ENCODE peak calls at places on chromosomes 13 and 19, in ten cellular contexts. One of them, this sample, is unnamed.

GRCh38 chr13:28718186-28718537 is 608 bp downstream of the SLC46A3 start:
- DNase-seq in upper lobe of right lung: no peak
- DNase-seq in suprapubic skin: no peak
- DNase-seq in prostate gland: no peak
- DNase-seq in left lung: no peak
- DNase-seq in AG04450: no peak
- DNase-seq in lower lobe of right lung: no peak
- DNase-seq in CD4-positive, alpha-beta T cell: no peak
- DNase-seq in endothelial cell of umbilical vein: peak; percentile 55
- DNase-seq in endodermal cell: no peak
- DNase-seq in this sample: no peak

GRCh38 chr13:102901615-102902305 is 55.9 kb downstream of the ERCC5 start:
- DNase-seq in suprapubic skin: no peak
- DNase-seq in CD4-positive, alpha-beta T cell: no peak
- DNase-seq in AG04450: no peak
- DNase-seq in prostate gland: no peak
- DNase-seq in endothelial cell of umbilical vein: no peak
- DNase-seq in lower lobe of right lung: no peak
- DNase-seq in upper lobe of right lung: no peak
- DNase-seq in left lung: no peak
- DNase-seq in endodermal cell: no peak
- DNase-seq in this sample: no peak

GRCh38 chr13:28548872-28549271 is 53.9 kb upstream of the FLT1 start:
- DNase-seq in CD4-positive, alpha-beta T cell: no peak
- DNase-seq in AG04450: no peak
- DNase-seq in endodermal cell: peak; percentile 74
- DNase-seq in suprapubic skin: no peak
- DNase-seq in endothelial cell of umbilical vein: no peak
- DNase-seq in lower lobe of right lung: no peak
- DNase-seq in prostate gland: no peak
- DNase-seq in left lung: no peak
- DNase-seq in upper lobe of right lung: no peak
- DNase-seq in this sample: no peak

GRCh38 chr19:38003427-38004099 is 96.6 kb downstream of the SIPA1L3 start:
- DNase-seq in upper lobe of right lung: peak; percentile 73
- DNase-seq in endothelial cell of umbilical vein: peak; percentile 98
- DNase-seq in left lung: peak; percentile 74
- DNase-seq in AG04450: peak; percentile 74
- DNase-seq in lower lobe of right lung: peak; percentile 80
- DNase-seq in endodermal cell: peak; percentile 81
- DNase-seq in suprapubic skin: peak; percentile 83
- DNase-seq in prostate gland: peak; percentile 88
- DNase-seq in CD4-positive, alpha-beta T cell: no peak
- DNase-seq in this sample: peak; percentile 45

GRCh38 chr13:58879114-58879513 is 1247.6 kb downstream of the PCDH17 start:
- DNase-seq in endothelial cell of umbilical vein: no peak
- DNase-seq in left lung: no peak
- DNase-seq in prostate gland: no peak
- DNase-seq in endodermal cell: no peak
- DNase-seq in suprapubic skin: no peak
- DNase-seq in upper lobe of right lung: no peak
- DNase-seq in lower lobe of right lung: no peak
- DNase-seq in AG04450: no peak
- DNase-seq in CD4-positive, alpha-beta T cell: no peak
- DNase-seq in this sample: no peak

GRCh38 chr13:96947343-96947910 is 46.8 kb downstream of the OXGR1 start:
- DNase-seq in prostate gland: no peak
- DNase-seq in lower lobe of right lung: no peak
- DNase-seq in CD4-positive, alpha-beta T cell: no peak
- DNase-seq in endothelial cell of umbilical vein: no peak
- DNase-seq in AG04450: no peak
- DNase-seq in suprapubic skin: no peak
- DNase-seq in left lung: no peak
- DNase-seq in upper lobe of right lung: no peak
- DNase-seq in endodermal cell: no peak
- DNase-seq in this sample: no peak

GRCh38 chr13:99087954-99088491 is 110.2 kb upstream of the DOCK9 start:
- DNase-seq in CD4-positive, alpha-beta T cell: peak; percentile 32
- DNase-seq in endodermal cell: peak; percentile 66
- DNase-seq in left lung: no peak
- DNase-seq in suprapubic skin: no peak
- DNase-seq in AG04450: no peak
- DNase-seq in prostate gland: no peak
- DNase-seq in lower lobe of right lung: no peak
- DNase-seq in endothelial cell of umbilical vein: no peak
- DNase-seq in upper lobe of right lung: peak; percentile 67
- DNase-seq in this sample: no peak

GRCh38 chr13:79503473-79504017 is 22.6 kb downstream of the NDFIP2 start:
- DNase-seq in left lung: no peak
- DNase-seq in prostate gland: no peak
- DNase-seq in endothelial cell of umbilical vein: no peak
- DNase-seq in AG04450: no peak
- DNase-seq in suprapubic skin: no peak
- DNase-seq in upper lobe of right lung: no peak
- DNase-seq in lower lobe of right lung: no peak
- DNase-seq in CD4-positive, alpha-beta T cell: no peak
- DNase-seq in endodermal cell: no peak
- DNase-seq in this sample: no peak

DNA sequence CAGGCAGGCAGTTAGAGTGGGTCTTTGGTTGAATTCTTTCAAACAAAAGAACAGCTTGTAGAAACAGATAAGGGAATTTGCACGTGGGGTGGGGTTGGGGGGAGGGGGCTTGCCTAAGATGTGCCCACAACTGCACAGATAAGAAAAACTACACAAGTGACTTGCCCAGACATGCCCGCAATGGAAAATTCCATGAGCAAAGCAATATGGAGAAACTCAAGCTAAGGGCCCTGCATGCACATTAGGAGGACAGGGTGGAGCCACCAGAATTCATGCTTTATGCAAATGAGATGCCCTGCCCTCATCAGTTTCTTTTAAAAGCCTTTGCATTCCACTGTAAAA is 755.6 kb upstream of the MIR17HG start:
- DNase-seq in endodermal cell: peak; percentile 63
- DNase-seq in upper lobe of right lung: no peak
- DNase-seq in CD4-positive, alpha-beta T cell: no peak
- DNase-seq in lower lobe of right lung: no peak
- DNase-seq in endothelial cell of umbilical vein: no peak
- DNase-seq in AG04450: no peak
- DNase-seq in suprapubic skin: no peak
- DNase-seq in left lung: no peak
- DNase-seq in prostate gland: no peak
- DNase-seq in this sample: no peak
- H3K27ac ChIP-seq in endodermal cell: no peak overlapping the region
- H3K27ac ChIP-seq in upper lobe of right lung: no peak overlapping the region
- H3K27ac ChIP-seq in CD4-positive, alpha-beta T cell: no peak overlapping the region
- H3K27ac ChIP-seq in lower lobe of right lung: no peak overlapping the region
- H3K27ac ChIP-seq in endothelial cell of umbilical vein: no peak overlapping the region
- H3K27ac ChIP-seq in AG04450: no peak overlapping the region
- H3K27ac ChIP-seq in suprapubic skin: no peak overlapping the region
- H3K27ac ChIP-seq in left lung: no peak overlapping the region
- H3K27ac ChIP-seq in prostate gland: no peak overlapping the region
- H3K27ac ChIP-seq in this sample: no peak overlapping the region

GRCh38 chr19:50189326-50189725 is 14.1 kb upstream of the MYH14 start:
- DNase-seq in CD4-positive, alpha-beta T cell: no peak
- DNase-seq in endodermal cell: no peak
- DNase-seq in lower lobe of right lung: no peak
- DNase-seq in endothelial cell of umbilical vein: no peak
- DNase-seq in left lung: no peak
- DNase-seq in suprapubic skin: no peak
- DNase-seq in prostate gland: no peak
- DNase-seq in AG04450: no peak
- DNase-seq in upper lobe of right lung: no peak
- DNase-seq in this sample: no peak

GRCh38 chr19:50190439-50190891 is 13.0 kb upstream of the MYH14 start:
- DNase-seq in endothelial cell of umbilical vein: no peak
- DNase-seq in AG04450: no peak
- DNase-seq in upper lobe of right lung: no peak
- DNase-seq in suprapubic skin: no peak
- DNase-seq in lower lobe of right lung: no peak
- DNase-seq in prostate gland: no peak
- DNase-seq in CD4-positive, alpha-beta T cell: no peak
- DNase-seq in endodermal cell: no peak
- DNase-seq in left lung: no peak
- DNase-seq in this sample: no peak

GRCh38 chr19:50184196-50184595 is 19.2 kb upstream of the MYH14 start:
- DNase-seq in left lung: no peak
- DNase-seq in lower lobe of right lung: no peak
- DNase-seq in prostate gland: no peak
- DNase-seq in CD4-positive, alpha-beta T cell: no peak
- DNase-seq in endodermal cell: no peak
- DNase-seq in upper lobe of right lung: no peak
- DNase-seq in suprapubic skin: no peak
- DNase-seq in AG04450: no peak
- DNase-seq in endothelial cell of umbilical vein: no peak
- DNase-seq in this sample: no peak

GRCh38 chr19:50191270-50191669 is 12.2 kb upstream of the MYH14 start:
- DNase-seq in prostate gland: no peak
- DNase-seq in lower lobe of right lung: no peak
- DNase-seq in endodermal cell: no peak
- DNase-seq in suprapubic skin: no peak
- DNase-seq in endothelial cell of umbilical vein: no peak
- DNase-seq in left lung: no peak
- DNase-seq in upper lobe of right lung: no peak
- DNase-seq in CD4-positive, alpha-beta T cell: no peak
- DNase-seq in AG04450: no peak
- DNase-seq in this sample: no peak

GRCh38 chr19:50187937-50188336 is 15.5 kb upstream of the MYH14 start:
- DNase-seq in prostate gland: no peak
- DNase-seq in suprapubic skin: no peak
- DNase-seq in endodermal cell: no peak
- DNase-seq in AG04450: no peak
- DNase-seq in CD4-positive, alpha-beta T cell: no peak
- DNase-seq in left lung: no peak
- DNase-seq in upper lobe of right lung: no peak
- DNase-seq in endothelial cell of umbilical vein: no peak
- DNase-seq in lower lobe of right lung: no peak
- DNase-seq in this sample: no peak
- H3K27ac ChIP-seq in prostate gland: no peak overlapping the region
- H3K27ac ChIP-seq in suprapubic skin: no peak overlapping the region
- H3K27ac ChIP-seq in endodermal cell: no peak overlapping the region
- H3K27ac ChIP-seq in AG04450: no peak overlapping the region
- H3K27ac ChIP-seq in CD4-positive, alpha-beta T cell: no peak overlapping the region
- H3K27ac ChIP-seq in left lung: no peak overlapping the region
- H3K27ac ChIP-seq in upper lobe of right lung: no peak overlapping the region
- H3K27ac ChIP-seq in endothelial cell of umbilical vein: no peak overlapping the region
- H3K27ac ChIP-seq in lower lobe of right lung: no peak overlapping the region
- H3K27ac ChIP-seq in this sample: no peak overlapping the region

GRCh38 chr13:44230736-44231135 is 142.9 kb upstream of the SERP2 start:
- DNase-seq in suprapubic skin: no peak
- DNase-seq in upper lobe of right lung: no peak
- DNase-seq in CD4-positive, alpha-beta T cell: no peak
- DNase-seq in endothelial cell of umbilical vein: peak; percentile 51
- DNase-seq in prostate gland: no peak
- DNase-seq in AG04450: no peak
- DNase-seq in lower lobe of right lung: no peak
- DNase-seq in endodermal cell: no peak
- DNase-seq in left lung: no peak
- DNase-seq in this sample: no peak

GRCh38 chr13:44232729-44233128 is 140.9 kb upstream of the SERP2 start:
- DNase-seq in left lung: no peak
- DNase-seq in AG04450: no peak
- DNase-seq in suprapubic skin: no peak
- DNase-seq in upper lobe of right lung: no peak
- DNase-seq in CD4-positive, alpha-beta T cell: no peak
- DNase-seq in endothelial cell of umbilical vein: no peak
- DNase-seq in lower lobe of right lung: no peak
- DNase-seq in prostate gland: no peak
- DNase-seq in endodermal cell: no peak
- DNase-seq in this sample: no peak

GRCh38 chr13:44230071-44230470 is 143.6 kb upstream of the SERP2 start:
- DNase-seq in endothelial cell of umbilical vein: no peak
- DNase-seq in AG04450: no peak
- DNase-seq in lower lobe of right lung: no peak
- DNase-seq in prostate gland: no peak
- DNase-seq in endodermal cell: no peak
- DNase-seq in CD4-positive, alpha-beta T cell: no peak
- DNase-seq in upper lobe of right lung: no peak
- DNase-seq in suprapubic skin: no peak
- DNase-seq in left lung: no peak
- DNase-seq in this sample: no peak

GRCh38 chr13:44229371-44230030 is 144.1 kb upstream of the SERP2 start:
- DNase-seq in prostate gland: no peak
- DNase-seq in suprapubic skin: no peak
- DNase-seq in lower lobe of right lung: no peak
- DNase-seq in upper lobe of right lung: no peak
- DNase-seq in CD4-positive, alpha-beta T cell: no peak
- DNase-seq in AG04450: no peak
- DNase-seq in endodermal cell: no peak
- DNase-seq in left lung: no peak
- DNase-seq in endothelial cell of umbilical vein: no peak
- DNase-seq in this sample: no peak

DNA sequence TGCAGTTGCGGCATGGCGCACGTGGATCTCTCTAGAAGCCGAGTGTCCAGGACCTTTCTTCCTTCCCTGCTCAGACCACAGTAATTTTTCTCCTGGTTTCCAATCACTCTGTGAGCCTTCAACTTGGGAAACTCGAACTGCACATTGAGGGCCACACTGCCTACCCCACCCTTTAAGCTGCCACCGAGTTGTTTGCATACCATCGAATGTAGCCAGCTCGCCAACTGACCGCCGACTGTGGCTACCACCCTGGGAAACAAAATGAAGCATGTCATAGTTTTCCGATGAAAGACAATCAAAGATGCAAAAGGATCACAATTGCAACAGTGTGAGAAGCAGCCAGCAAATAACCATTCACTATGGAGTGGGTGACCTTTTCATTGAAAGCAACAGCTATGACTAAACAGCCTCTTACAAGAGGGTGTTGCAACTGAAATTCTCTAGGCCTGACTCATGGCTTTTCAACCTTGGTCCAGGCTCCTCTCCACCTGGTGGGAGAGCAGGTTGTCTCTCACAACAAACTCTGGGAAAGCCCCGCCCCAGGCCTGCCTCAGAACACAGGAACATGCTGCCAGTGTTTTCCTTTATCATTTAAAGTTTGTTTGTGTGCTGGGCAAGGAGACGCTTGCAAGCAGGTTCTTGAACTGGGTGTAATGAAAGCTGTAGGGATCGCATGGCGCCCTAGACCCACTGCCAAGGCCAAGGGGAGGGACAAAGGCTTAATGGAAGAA is 141.7 kb upstream of the SERP2 start:
- DNase-seq in endothelial cell of umbilical vein: peak; percentile 71
- DNase-seq in prostate gland: peak; percentile 95
- DNase-seq in lower lobe of right lung: peak; percentile 87
- DNase-seq in CD4-positive, alpha-beta T cell: no peak
- DNase-seq in AG04450: peak; percentile 74
- DNase-seq in endodermal cell: peak; percentile 95
- DNase-seq in suprapubic skin: peak; percentile 86
- DNase-seq in upper lobe of right lung: peak; percentile 88
- DNase-seq in left lung: peak; percentile 83
- DNase-seq in this sample: no peak
- H3K27ac ChIP-seq in endothelial cell of umbilical vein: peak overlapping the region; percentile 70
- H3K27ac ChIP-seq in prostate gland: peak overlapping the region; percentile 68
- H3K27ac ChIP-seq in lower lobe of right lung: peak overlapping the region; percentile 39
- H3K27ac ChIP-seq in CD4-positive, alpha-beta T cell: no peak overlapping the region
- H3K27ac ChIP-seq in AG04450: peak overlapping the region; percentile 76
- H3K27ac ChIP-seq in endodermal cell: no peak overlapping the region
- H3K27ac ChIP-seq in suprapubic skin: peak overlapping the region; percentile 61
- H3K27ac ChIP-seq in upper lobe of right lung: peak overlapping the region; percentile 51
- H3K27ac ChIP-seq in left lung: peak overlapping the region; percentile 49
- H3K27ac ChIP-seq in this sample: peak overlapping the region; percentile 39

DNA sequence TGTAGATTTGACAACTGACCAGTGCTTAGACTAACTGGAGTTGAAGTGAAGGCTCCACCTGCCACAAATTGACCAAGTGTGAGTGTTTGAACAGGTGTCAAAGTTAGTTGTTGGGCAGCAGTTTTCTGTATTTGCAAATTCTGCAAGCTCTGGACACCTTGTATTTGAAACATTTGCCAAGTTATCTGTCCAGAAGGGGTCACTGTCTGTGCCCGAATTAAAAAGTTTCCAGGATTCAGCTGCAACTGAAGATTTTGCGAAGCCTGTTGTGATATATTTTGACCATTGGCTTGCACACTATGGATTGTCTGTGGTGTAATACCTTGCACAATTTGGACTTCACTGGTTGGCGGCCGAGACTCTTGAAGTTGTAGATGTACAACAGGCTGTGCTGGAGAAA is 1690.7 kb downstream of the SLITRK5 start:
- DNase-seq in prostate gland: no peak
- DNase-seq in endothelial cell of umbilical vein: peak; percentile 26
- DNase-seq in AG04450: no peak
- DNase-seq in lower lobe of right lung: no peak
- DNase-seq in endodermal cell: no peak
- DNase-seq in suprapubic skin: no peak
- DNase-seq in left lung: no peak
- DNase-seq in CD4-positive, alpha-beta T cell: no peak
- DNase-seq in upper lobe of right lung: no peak
- DNase-seq in this sample: no peak
- H3K27ac ChIP-seq in prostate gland: no peak overlapping the region
- H3K27ac ChIP-seq in endothelial cell of umbilical vein: no peak overlapping the region
- H3K27ac ChIP-seq in AG04450: no peak overlapping the region
- H3K27ac ChIP-seq in lower lobe of right lung: no peak overlapping the region
- H3K27ac ChIP-seq in endodermal cell: no peak overlapping the region
- H3K27ac ChIP-seq in suprapubic skin: no peak overlapping the region
- H3K27ac ChIP-seq in left lung: no peak overlapping the region
- H3K27ac ChIP-seq in CD4-positive, alpha-beta T cell: no peak overlapping the region
- H3K27ac ChIP-seq in upper lobe of right lung: no peak overlapping the region
- H3K27ac ChIP-seq in this sample: no peak overlapping the region